ENCODE peak calls at places on chromosomes 7 and 10, in five cellular contexts. One of them, this sample, is unnamed.

GRCh38 chr10:74013004-74013403 is 15.1 kb downstream of the VCL start:
- DNase-seq in PC-3: no peak
- DNase-seq in SK-N-SH: no peak
- DNase-seq in neural progenitor cell: no peak
- DNase-seq in GM23338: no peak
- DNase-seq in this sample: no peak

GRCh38 chr10:35495521-35496238 is 109.5 kb upstream of the GJD4 start:
- DNase-seq in PC-3: no peak
- DNase-seq in SK-N-SH: peak; percentile 34
- DNase-seq in neural progenitor cell: peak; percentile 15
- DNase-seq in GM23338: no peak
- DNase-seq in this sample: peak; percentile 56

GRCh38 chr10:88332526-88333265 is 250.4 kb downstream of the RNLS start:
- DNase-seq in PC-3: no peak
- DNase-seq in SK-N-SH: no peak
- DNase-seq in neural progenitor cell: no peak
- DNase-seq in GM23338: no peak
- DNase-seq in this sample: peak; percentile 45

GRCh38 chr10:124267231-124267885 is 151.4 kb downstream of the OAT start:
- DNase-seq in PC-3: no peak
- DNase-seq in SK-N-SH: peak; percentile 71
- DNase-seq in neural progenitor cell: no peak
- DNase-seq in GM23338: no peak
- DNase-seq in this sample: no peak

GRCh38 chr7:21972397-21972784 is 26.7 kb upstream of the CDCA7L start:
- DNase-seq in PC-3: no peak
- DNase-seq in SK-N-SH: no peak
- DNase-seq in neural progenitor cell: no peak
- DNase-seq in GM23338: peak; percentile 42
- DNase-seq in this sample: no peak

GRCh38 chr10:12707461-12708185 is 293.9 kb downstream of the CCDC3 start:
- DNase-seq in PC-3: peak; percentile 79
- DNase-seq in SK-N-SH: peak; percentile 53
- DNase-seq in neural progenitor cell: peak; percentile 49
- DNase-seq in GM23338: peak; percentile 70
- DNase-seq in this sample: peak; percentile 22

GRCh38 chr7:37920619-37921339 is at the start of gene EPDR1:
- DNase-seq in PC-3: peak; percentile 78
- DNase-seq in SK-N-SH: peak; percentile 89
- DNase-seq in neural progenitor cell: peak; percentile 70
- DNase-seq in GM23338: peak; percentile 71
- DNase-seq in this sample: peak; percentile 5

GRCh38 chr10:112763916-112764520 is 186.0 kb upstream of the TCF7L2 start:
- DNase-seq in PC-3: peak; percentile 86
- DNase-seq in SK-N-SH: no peak
- DNase-seq in neural progenitor cell: no peak
- DNase-seq in GM23338: no peak
- DNase-seq in this sample: no peak

GRCh38 chr10:133452453-133452852 is 1.3 kb upstream of the SCART1 start:
- DNase-seq in PC-3: no peak
- DNase-seq in SK-N-SH: no peak
- DNase-seq in neural progenitor cell: no peak
- DNase-seq in GM23338: no peak
- DNase-seq in this sample: no peak

GRCh38 chr10:74047871-74048270 is 50.0 kb downstream of the VCL start:
- DNase-seq in PC-3: peak; percentile 91
- DNase-seq in SK-N-SH: no peak
- DNase-seq in neural progenitor cell: no peak
- DNase-seq in GM23338: no peak
- DNase-seq in this sample: no peak

GRCh38 chr10:25815999-25816768 is 117.8 kb upstream of the MYO3A start:
- DNase-seq in PC-3: no peak
- DNase-seq in SK-N-SH: no peak
- DNase-seq in neural progenitor cell: no peak
- DNase-seq in GM23338: no peak
- DNase-seq in this sample: peak; percentile 12

GRCh38 chr10:59708816-59709471 is 706 bp downstream of the SLC16A9 start:
- DNase-seq in PC-3: peak; percentile 66
- DNase-seq in SK-N-SH: peak; percentile 81
- DNase-seq in neural progenitor cell: peak; percentile 61
- DNase-seq in GM23338: peak; percentile 68
- DNase-seq in this sample: no peak

GRCh38 chr10:12350167-12350872 is 973 bp downstream of the CAMK1D start:
- DNase-seq in PC-3: peak; percentile 13
- DNase-seq in SK-N-SH: peak; percentile 62
- DNase-seq in neural progenitor cell: peak; percentile 70
- DNase-seq in GM23338: peak; percentile 78
- DNase-seq in this sample: peak; percentile 57

GRCh38 chr7:44727346-44728262 is 21.0 kb upstream of the ZMIZ2 start:
- DNase-seq in PC-3: peak; percentile 34
- DNase-seq in SK-N-SH: no peak
- DNase-seq in neural progenitor cell: no peak
- DNase-seq in GM23338: no peak
- DNase-seq in this sample: no peak

GRCh38 chr7:128931186-128931798 is 6.4 kb upstream of the IRF5 start:
- DNase-seq in PC-3: no peak
- DNase-seq in SK-N-SH: no peak
- DNase-seq in neural progenitor cell: no peak
- DNase-seq in GM23338: no peak
- DNase-seq in this sample: no peak

GRCh38 chr7:128931965-128932861 is 5.5 kb upstream of the IRF5 start:
- DNase-seq in PC-3: no peak
- DNase-seq in SK-N-SH: no peak
- DNase-seq in neural progenitor cell: no peak
- DNase-seq in GM23338: no peak
- DNase-seq in this sample: no peak

GRCh38 chr7:128934361-128935352 is 3.1 kb upstream of the IRF5 start:
- DNase-seq in PC-3: no peak
- DNase-seq in SK-N-SH: no peak
- DNase-seq in neural progenitor cell: no peak
- DNase-seq in GM23338: no peak
- DNase-seq in this sample: peak; percentile 34

GRCh38 chr7:128936798-128937197 is 929 bp upstream of the IRF5 start:
- DNase-seq in PC-3: no peak
- DNase-seq in SK-N-SH: no peak
- DNase-seq in neural progenitor cell: no peak
- DNase-seq in GM23338: no peak
- DNase-seq in this sample: no peak

DNA sequence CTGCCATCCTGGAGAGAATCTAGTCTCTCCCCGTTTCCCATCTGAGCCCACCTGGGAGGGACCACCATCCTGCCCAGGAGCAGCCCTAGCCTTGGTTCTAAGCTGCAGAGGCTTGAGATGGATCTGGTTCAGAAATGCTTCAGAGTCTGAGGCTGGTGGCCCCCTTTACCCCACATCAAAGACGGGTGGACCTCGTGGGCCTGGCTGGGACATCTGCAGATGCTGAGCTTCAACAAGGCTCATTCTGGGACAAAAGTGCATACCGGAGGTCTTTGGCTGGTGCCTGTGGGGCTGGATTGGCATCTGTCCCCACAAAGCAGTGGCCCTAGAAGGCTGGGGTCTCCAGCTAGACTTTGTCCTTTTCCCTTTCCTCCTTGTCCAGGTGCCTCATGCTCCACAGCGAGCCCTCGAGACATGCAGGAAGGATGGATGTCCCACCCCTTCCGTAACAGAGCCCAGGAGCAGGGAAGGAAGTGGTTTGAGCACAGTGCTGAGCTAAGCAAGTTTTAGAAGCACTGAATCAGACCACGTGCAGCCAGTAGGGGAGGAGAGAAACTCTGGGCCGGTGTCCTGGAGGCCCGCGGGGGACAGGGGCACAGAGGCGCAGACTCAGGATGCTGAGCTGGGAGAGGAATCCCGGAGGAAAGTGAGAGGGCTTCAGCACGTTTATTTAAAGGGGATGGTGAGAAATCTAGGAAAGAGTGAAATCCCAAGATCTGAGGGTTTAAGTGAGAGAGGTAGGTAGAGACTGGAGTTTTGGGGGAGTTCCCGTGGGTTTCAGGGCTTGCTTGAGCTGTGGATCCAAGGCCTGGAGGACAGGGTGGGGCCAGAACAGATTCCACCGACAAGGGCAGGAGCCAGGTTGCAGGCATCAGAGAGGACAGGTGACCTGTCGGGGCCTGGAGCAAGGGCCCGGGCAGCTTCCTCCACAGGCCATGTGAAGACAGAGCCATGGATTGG is 4.6 kb upstream of the IRF5 start:
- DNase-seq in PC-3: no peak
- DNase-seq in SK-N-SH: no peak
- DNase-seq in neural progenitor cell: no peak
- DNase-seq in GM23338: no peak
- DNase-seq in this sample: peak; percentile 35
- TF ChIP-seq EZH2phosphoT487 in PC-3: no peak
- TF ChIP-seq EZH2phosphoT487 in SK-N-SH: no peak
- TF ChIP-seq EZH2phosphoT487 in neural progenitor cell: no peak
- TF ChIP-seq EZH2phosphoT487 in GM23338: no peak
- TF ChIP-seq EZH2phosphoT487 in this sample: no peak

DNA sequence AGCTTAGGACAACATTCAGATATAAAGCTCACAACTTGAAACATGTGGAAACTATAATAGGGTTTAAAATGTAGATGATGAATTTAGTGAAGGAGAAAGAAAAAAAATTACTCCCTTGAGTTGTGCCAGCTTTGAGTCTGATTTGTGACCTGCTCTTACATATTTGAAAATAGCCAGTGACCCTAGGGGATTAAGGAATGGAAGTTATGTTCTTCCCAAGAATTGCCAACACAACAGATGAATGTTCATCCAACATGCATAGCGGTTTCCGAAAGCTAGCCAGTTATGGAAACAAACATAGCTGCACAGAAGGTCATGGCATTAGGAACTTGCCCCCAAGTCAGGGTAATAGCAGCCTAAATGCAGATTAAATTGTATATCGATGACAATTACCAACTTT is 10.8 kb downstream of the TMEM196 start:
- DNase-seq in PC-3: no peak
- DNase-seq in SK-N-SH: no peak
- DNase-seq in neural progenitor cell: no peak
- DNase-seq in GM23338: no peak
- DNase-seq in this sample: no peak
- H2AFZ ChIP-seq in PC-3: no peak overlapping the region
- H2AFZ ChIP-seq in SK-N-SH: no peak overlapping the region
- H2AFZ ChIP-seq in neural progenitor cell: no peak overlapping the region
- H2AFZ ChIP-seq in GM23338: no peak overlapping the region
- H2AFZ ChIP-seq in this sample: no peak overlapping the region

GRCh38 chr7:106604303-106604918 is 56.5 kb downstream of the CCDC71L start:
- DNase-seq in PC-3: no peak
- DNase-seq in SK-N-SH: no peak
- DNase-seq in neural progenitor cell: no peak
- DNase-seq in GM23338: no peak
- DNase-seq in this sample: no peak
- TF ChIP-seq EZH2phosphoT487 in PC-3: no peak
- TF ChIP-seq EZH2phosphoT487 in SK-N-SH: no peak
- TF ChIP-seq EZH2phosphoT487 in neural progenitor cell: no peak
- TF ChIP-seq EZH2phosphoT487 in GM23338: no peak
- TF ChIP-seq EZH2phosphoT487 in this sample: no peak

GRCh38 chr7:12635830-12636229 is 51.6 kb upstream of the ARL4A start:
- DNase-seq in PC-3: no peak
- DNase-seq in SK-N-SH: no peak
- DNase-seq in neural progenitor cell: no peak
- DNase-seq in GM23338: peak; percentile 19
- DNase-seq in this sample: no peak

GRCh38 chr7:12637819-12638592 is 49.4 kb upstream of the ARL4A start:
- DNase-seq in PC-3: no peak
- DNase-seq in SK-N-SH: peak; percentile 19
- DNase-seq in neural progenitor cell: no peak
- DNase-seq in GM23338: no peak
- DNase-seq in this sample: no peak

GRCh38 chr7:12638851-12639467 is 48.5 kb upstream of the ARL4A start:
- DNase-seq in PC-3: peak; percentile 86
- DNase-seq in SK-N-SH: peak; percentile 39
- DNase-seq in neural progenitor cell: peak; percentile 44
- DNase-seq in GM23338: peak; percentile 60
- DNase-seq in this sample: peak; percentile 53

GRCh38 chr7:12640299-12641096 is 46.9 kb upstream of the ARL4A start:
- DNase-seq in PC-3: no peak
- DNase-seq in SK-N-SH: no peak
- DNase-seq in neural progenitor cell: no peak
- DNase-seq in GM23338: no peak
- DNase-seq in this sample: no peak

GRCh38 chr7:12637328-12637727 is 50.1 kb upstream of the ARL4A start:
- DNase-seq in PC-3: no peak
- DNase-seq in SK-N-SH: no peak
- DNase-seq in neural progenitor cell: no peak
- DNase-seq in GM23338: no peak
- DNase-seq in this sample: no peak
- H2AFZ ChIP-seq in PC-3: no peak overlapping the region
- H2AFZ ChIP-seq in SK-N-SH: no peak overlapping the region
- H2AFZ ChIP-seq in neural progenitor cell: no peak overlapping the region
- H2AFZ ChIP-seq in GM23338: peak overlapping the region; percentile 60
- H2AFZ ChIP-seq in this sample: no peak overlapping the region

DNA sequence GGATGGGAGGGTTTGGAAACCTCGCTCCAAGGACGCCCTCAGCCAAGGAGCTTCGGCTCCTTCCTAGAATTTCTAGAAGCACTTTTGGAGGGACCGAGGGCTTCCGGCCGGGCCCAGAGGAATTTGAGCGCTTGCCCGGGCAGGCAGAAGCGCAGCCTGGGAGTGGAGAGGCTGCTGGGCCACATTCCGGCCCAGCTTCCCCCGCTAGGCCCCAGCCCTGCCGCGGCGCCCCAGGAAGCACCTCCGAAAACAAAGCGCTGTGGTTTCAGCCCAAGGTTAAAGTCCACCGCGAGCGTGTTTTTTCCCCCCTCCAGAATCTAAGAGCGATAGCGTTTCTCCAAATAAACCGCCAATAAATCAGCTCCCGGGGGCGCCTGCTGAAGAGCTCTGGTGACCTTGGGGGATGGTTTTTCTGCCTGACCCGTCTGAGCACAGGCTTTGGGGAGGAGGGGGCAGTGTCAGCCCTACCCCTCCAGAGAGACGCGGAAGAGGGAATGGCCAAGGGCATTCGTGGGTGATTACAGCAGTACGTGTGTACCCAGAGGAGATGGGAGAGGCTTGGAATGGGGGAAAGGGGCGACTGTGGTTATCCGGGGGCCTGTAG is 5.7 kb upstream of the TNRC18 start:
- DNase-seq in PC-3: peak; percentile 40
- DNase-seq in SK-N-SH: no peak
- DNase-seq in neural progenitor cell: peak; percentile 71
- DNase-seq in GM23338: peak; percentile 92
- DNase-seq in this sample: no peak
- TF ChIP-seq EZH2phosphoT487 in PC-3: no peak
- TF ChIP-seq EZH2phosphoT487 in SK-N-SH: no peak
- TF ChIP-seq EZH2phosphoT487 in neural progenitor cell: peak; percentile 18
- TF ChIP-seq EZH2phosphoT487 in GM23338: no peak
- TF ChIP-seq EZH2phosphoT487 in this sample: no peak

DNA sequence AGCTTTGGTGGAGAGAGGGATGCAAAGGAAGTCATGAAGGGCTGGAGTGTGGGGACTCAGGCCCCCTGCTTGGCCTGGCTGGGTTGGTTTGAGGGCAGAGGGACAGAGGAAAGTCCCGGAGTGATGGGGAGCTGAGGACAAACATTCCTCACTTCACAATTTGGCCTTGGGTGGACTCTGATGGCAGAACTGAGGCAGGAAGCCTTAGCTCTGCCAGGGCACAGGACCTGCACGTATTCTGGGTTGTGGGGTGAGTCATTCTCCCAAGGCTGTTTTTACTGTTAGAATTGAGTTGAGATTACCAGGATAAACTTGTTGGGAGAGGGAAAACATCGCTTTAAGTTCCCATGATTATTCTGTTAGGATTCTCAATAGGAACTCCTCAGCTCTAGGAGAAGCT is 2.6 kb downstream of the GOLGA7B start:
- DNase-seq in PC-3: no peak
- DNase-seq in SK-N-SH: no peak
- DNase-seq in neural progenitor cell: no peak
- DNase-seq in GM23338: no peak
- DNase-seq in this sample: no peak
- H2AFZ ChIP-seq in PC-3: no peak overlapping the region
- H2AFZ ChIP-seq in SK-N-SH: no peak overlapping the region
- H2AFZ ChIP-seq in neural progenitor cell: no peak overlapping the region
- H2AFZ ChIP-seq in GM23338: no peak overlapping the region
- H2AFZ ChIP-seq in this sample: no peak overlapping the region